ENCODE peak calls at places on chromosome 15, in six cellular contexts. O is IMR-90, G is H1, U is H9, S is mesendoderm, D is mesenchymal stem cell. C is an unnamed sample.
A peak's percentile ranks its signal among the peaks of the same experiment; 100 is the strongest.

GRCh38 chr15:80736571-80736970 is 41.5 kb downstream of the ABHD17C start:
- DNase-seq in O (peak; percentile 47), G (no peak), U (no peak), S (no peak), D (peak; percentile 48), C (no peak)

GRCh38 chr15:76127880-76128279 is 68.1 kb downstream of the TMEM266 start:
- DNase-seq in O (no peak), G (no peak), U (no peak), S (no peak), D (no peak), C (no peak)

GRCh38 chr15:68463996-68464395 is 32.0 kb upstream of the ITGA11 start:
- DNase-seq in O (no peak), G (no peak), U (no peak), S (no peak), D (peak; percentile 38), C (no peak)

GRCh38 chr15:89429023-89429422 is 67.4 kb downstream of the RHCG start:
- DNase-seq in O (no peak), G (no peak), U (no peak), S (no peak), D (peak; percentile 17), C (no peak)

GRCh38 chr15:68365770-68366169 is 66.2 kb downstream of the ITGA11 start:
- DNase-seq in O (no peak), G (no peak), U (no peak), S (no peak), D (no peak), C (no peak)

GRCh38 chr15:89576417-89576773 is 1.1 kb downstream of the TICRR start:
- DNase-seq in O (peak; percentile 9), G (no peak), U (no peak), S (no peak), D (no peak), C (no peak)

GRCh38 chr15:99466701-99467337 is 99.0 kb upstream of the MEF2A start:
- DNase-seq in O (no peak), G (no peak), U (no peak), S (no peak), D (no peak), C (no peak)

GRCh38 chr15:40763801-40764765 is at the start of gene GCHFR:
- DNase-seq in O (peak; percentile 47), G (no peak), U (peak; percentile 85), S (peak; percentile 73), D (peak; percentile 85), C (peak; percentile 42)

GRCh38 chr15:71437919-71438318 is 322.6 kb downstream of the THSD4 start:
- DNase-seq in O (no peak), G (no peak), U (no peak), S (no peak), D (no peak), C (no peak)

GRCh38 chr15:45734244-45734643 is 99.4 kb downstream of the SQOR start:
- DNase-seq in O (no peak), G (no peak), U (no peak), S (peak; percentile 81), D (no peak), C (no peak)

GRCh38 chr15:45732544-45733130 is 97.8 kb downstream of the SQOR start:
- DNase-seq in O (no peak), G (no peak), U (no peak), S (no peak), D (no peak), C (peak; percentile 5)

GRCh38 chr15:45728641-45729040 is 93.8 kb downstream of the SQOR start:
- DNase-seq in O (no peak), G (no peak), U (no peak), S (peak; percentile 55), D (no peak), C (no peak)

GRCh38 chr15:45731331-45731730 is 96.5 kb downstream of the SQOR start:
- DNase-seq in O (no peak), G (no peak), U (no peak), S (no peak), D (no peak), C (no peak)

DNA sequence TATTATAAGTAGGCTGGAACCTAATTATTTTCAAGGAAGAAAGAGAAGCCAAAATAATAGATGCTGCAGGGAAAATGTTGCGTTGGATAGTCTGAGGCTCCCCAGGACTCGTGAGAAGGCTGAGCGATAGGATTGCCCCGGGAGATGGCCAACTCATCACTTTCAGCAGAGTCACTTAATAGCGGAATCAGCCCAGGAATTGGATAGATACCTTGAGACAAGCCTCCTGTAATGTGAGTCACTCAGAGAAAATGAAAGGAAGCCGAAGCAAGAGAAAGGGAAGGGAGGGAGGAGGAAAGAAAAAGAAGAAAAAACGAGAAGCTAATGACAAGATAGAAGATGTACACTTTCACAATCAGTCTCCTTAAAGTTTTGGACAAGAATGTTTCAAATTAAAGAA is 94.3 kb downstream of the SQOR start:
- DNase-seq in O (peak; percentile 6), G (no peak), U (no peak), S (peak; percentile 65), D (no peak), C (no peak)
- H3K27me3 ChIP-seq in O (peaks cover 4% of the 10 kb centered on the region), G (no peaks in the 10 kb centered on the region), U (no peaks in the 10 kb centered on the region), S (no peaks in the 10 kb centered on the region), D (no peaks in the 10 kb centered on the region), C (no peaks in the 10 kb centered on the region)

GRCh38 chr15:101480613-101481380 is 8.7 kb downstream of the PCSK6 start:
- DNase-seq in O (no peak), G (no peak), U (no peak), S (no peak), D (no peak), C (no peak)
- H2AK5ac ChIP-seq in O (no peak overlapping the region), G (peak overlapping the region; percentile 44), U (no peak overlapping the region), S (no peak overlapping the region), D (no peak overlapping the region), C (peak overlapping the region; percentile 9)

GRCh38 chr15:31365655-31366127 is 39.1 kb downstream of the KLF13 start:
- DNase-seq in O (peak; percentile 72), G (peak; percentile 44), U (peak; percentile 81), S (peak; percentile 89), D (peak; percentile 92), C (peak; percentile 46)
- H3K4me1 ChIP-seq in O (peaks cover 14% of the 10 kb centered on the region), G (peaks cover 48% of the 10 kb centered on the region), U (peaks cover 29% of the 10 kb centered on the region), S (peaks cover 29% of the 10 kb centered on the region), D (peaks cover 38% of the 10 kb centered on the region), C (peaks cover 11% of the 10 kb centered on the region)

GRCh38 chr15:73374599-73374998 is 5.8 kb upstream of the HCN4 start:
- DNase-seq in O (no peak), G (no peak), U (no peak), S (no peak), D (no peak), C (no peak)
- H3K27me3 ChIP-seq in O (peaks cover 68% of the 10 kb centered on the region), G (peaks cover 14% of the 10 kb centered on the region), U (no peaks in the 10 kb centered on the region), S (no peaks in the 10 kb centered on the region), D (peaks cover 80% of the 10 kb centered on the region), C (peaks cover 11% of the 10 kb centered on the region)

GRCh38 chr15:93007994-93008393 is 81.0 kb downstream of the RGMA start:
- DNase-seq in O (no peak), G (no peak), U (no peak), S (peak; percentile 40), D (no peak), C (no peak)
- H2AK5ac ChIP-seq in O (no peak overlapping the region), G (no peak overlapping the region), U (no peak overlapping the region), S (no peak overlapping the region), D (no peak overlapping the region), C (no peak overlapping the region)

GRCh38 chr15:56988219-56988618 is 69.8 kb downstream of the TCF12 start:
- DNase-seq in O (no peak), G (no peak), U (no peak), S (no peak), D (no peak), C (no peak)
- H3K4me1 ChIP-seq in O (peaks cover 11% of the 10 kb centered on the region), G (no peaks in the 10 kb centered on the region), U (no peaks in the 10 kb centered on the region), S (no peaks in the 10 kb centered on the region), D (peaks cover 5% of the 10 kb centered on the region), C (peaks cover 17% of the 10 kb centered on the region)

C was measured in neuronal stem cell.